ENCODE peak calls at places on chromosomes 1 and 21, in five cellular contexts. Y is heart left ventricle, O is esophagus squamous epithelium, H is adrenal gland, J is esophagus muscularis mucosa. Q is an unnamed sample. For H3K36me3, the result is how much of the 10 kb centered on the place peaks cover.

GRCh38 chr1:190852611-190853010 is 374.9 kb upstream of the BRINP3 start:
- DNase-seq in J (no peak), Y (no peak), O (no peak), H (no peak), Q (no peak)

GRCh38 chr1:17186216-17186894 is 18.6 kb upstream of the PADI1 start:
- DNase-seq in H (peak), O (no peak), Y (no peak), J (no peak), Q (peak)

GRCh38 chr21:29650561-29651022 is 289.2 kb downstream of the GRIK1 start:
- DNase-seq in H (no peak), O (no peak), J (no peak), Y (no peak), Q (no peak)

GRCh38 chr1:65467536-65467935 is 47.1 kb downstream of the LEPR start:
- DNase-seq in O (no peak), H (no peak), Y (no peak), J (no peak), Q (no peak)

GRCh38 chr1:183227963-183228649 is 42.0 kb downstream of the LAMC2 start:
- DNase-seq in O (no peak), J (no peak), Y (peak), H (peak), Q (peak)

GRCh38 chr1:93681095-93681548 is 515 bp downstream of the BCAR3 start:
- DNase-seq in O (no peak), J (no peak), H (no peak), Y (peak), Q (peak)

GRCh38 chr1:81113688-81114087 is 687.0 kb upstream of the ADGRL2 start:
- DNase-seq in O (no peak), Y (no peak), J (no peak), H (no peak), Q (no peak)

GRCh38 chr1:51622455-51622913 is 5.6 kb downstream of the OSBPL9 start:
- DNase-seq in J (no peak), O (no peak), H (peak), Y (peak), Q (peak)

GRCh38 chr1:107689157-107689556 is 275.8 kb downstream of the VAV3 start:
- DNase-seq in Y (no peak), J (no peak), H (no peak), O (no peak), Q (no peak)

GRCh38 chr21:33168886-33169285 is 60.9 kb upstream of the IFNAR2 start:
- DNase-seq in J (no peak), Y (no peak), O (no peak), H (no peak), Q (no peak)

GRCh38 chr1:246503341-246503740 is 3.7 kb downstream of the SMYD3 start:
- DNase-seq in Y (no peak), O (no peak), J (no peak), H (no peak), Q (no peak)

GRCh38 chr1:225878282-225878681 is 3.9 kb downstream of the TMEM63A start:
- DNase-seq in J (no peak), Y (no peak), O (no peak), H (no peak), Q (peak)

GRCh38 chr1:93665015-93665414 is 16.6 kb downstream of the BCAR3 start:
- DNase-seq in H (no peak), Y (no peak), J (no peak), O (no peak), Q (no peak)

GRCh38 chr1:229148041-229148671 is 122.8 kb upstream of the RAB4A start:
- DNase-seq in J (no peak), Y (peak), O (no peak), H (no peak), Q (peak)

GRCh38 chr1:56330400-56331026 is 248.8 kb downstream of the PLPP3 start:
- DNase-seq in J (no peak), Y (no peak), O (no peak), H (no peak), Q (no peak)

GRCh38 chr1:21853130-21853424 is 41.0 kb downstream of the LDLRAD2 start:
- DNase-seq in J (no peak), O (no peak), Y (no peak), H (no peak), Q (no peak)

GRCh38 chr1:177130426-177130825 is 34.1 kb downstream of the ASTN1 start:
- DNase-seq in J (no peak), O (no peak), H (no peak), Y (no peak), Q (no peak)

GRCh38 chr1:221858758-221859157 is 116.9 kb upstream of the DUSP10 start:
- DNase-seq in Y (no peak), J (no peak), H (no peak), O (no peak), Q (no peak)

GRCh38 chr1:112904831-112905227 is 51.2 kb downstream of the SLC16A1 start:
- DNase-seq in H (no peak), J (no peak), O (no peak), Y (no peak), Q (no peak)

GRCh38 chr1:149936992-149937705 is 470 bp upstream of the MTMR11 start:
- DNase-seq in J (no peak), O (no peak), H (no peak), Y (no peak), Q (no peak)

GRCh38 chr1:106952766-106953165 is 103.7 kb upstream of the PRMT6 start:
- DNase-seq in J (no peak), H (no peak), Y (no peak), O (no peak), Q (no peak)

DNA sequence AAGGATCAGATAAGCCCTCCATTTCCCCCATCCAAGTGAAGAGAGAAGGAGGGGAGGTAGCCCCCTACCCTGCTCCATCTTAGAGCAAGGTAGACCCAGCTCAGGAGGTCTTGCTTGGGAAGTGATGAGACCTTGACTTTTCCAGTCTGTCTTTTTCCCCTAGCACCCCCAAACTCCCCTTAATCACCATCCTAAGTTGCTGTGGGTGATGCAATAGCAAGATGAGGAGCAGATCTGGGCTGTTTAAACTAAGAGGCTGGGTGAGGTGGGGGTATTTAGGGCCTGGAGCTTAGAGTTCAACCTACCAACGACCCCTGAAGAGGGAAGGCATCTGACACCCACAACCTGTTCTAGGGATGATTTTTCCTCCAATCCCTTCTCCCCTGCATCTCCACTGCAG is 1.7 kb downstream of the ATP1A2 start:
- DNase-seq in O (no peak), J (no peak), H (no peak), Y (no peak), Q (no peak)
- H3K27ac ChIP-seq in O (peak), J (peak), H (no peak), Y (peak), Q (no peak)

GRCh38 chr21:34519694-34520093 is 7.7 kb upstream of the KCNE1 start:
- DNase-seq in Y (no peak), J (no peak), O (no peak), H (no peak), Q (no peak)

GRCh38 chr21:34514576-34515135 is 2.6 kb upstream of the KCNE1 start:
- DNase-seq in O (no peak), Y (no peak), H (no peak), J (no peak), Q (no peak)

GRCh38 chr21:34519013-34519412 is 7.0 kb upstream of the KCNE1 start:
- DNase-seq in J (no peak), Y (no peak), H (no peak), O (no peak), Q (no peak)

GRCh38 chr21:34517039-34517438 is 5.0 kb upstream of the KCNE1 start:
- DNase-seq in J (no peak), O (no peak), H (no peak), Y (no peak), Q (no peak)

DNA sequence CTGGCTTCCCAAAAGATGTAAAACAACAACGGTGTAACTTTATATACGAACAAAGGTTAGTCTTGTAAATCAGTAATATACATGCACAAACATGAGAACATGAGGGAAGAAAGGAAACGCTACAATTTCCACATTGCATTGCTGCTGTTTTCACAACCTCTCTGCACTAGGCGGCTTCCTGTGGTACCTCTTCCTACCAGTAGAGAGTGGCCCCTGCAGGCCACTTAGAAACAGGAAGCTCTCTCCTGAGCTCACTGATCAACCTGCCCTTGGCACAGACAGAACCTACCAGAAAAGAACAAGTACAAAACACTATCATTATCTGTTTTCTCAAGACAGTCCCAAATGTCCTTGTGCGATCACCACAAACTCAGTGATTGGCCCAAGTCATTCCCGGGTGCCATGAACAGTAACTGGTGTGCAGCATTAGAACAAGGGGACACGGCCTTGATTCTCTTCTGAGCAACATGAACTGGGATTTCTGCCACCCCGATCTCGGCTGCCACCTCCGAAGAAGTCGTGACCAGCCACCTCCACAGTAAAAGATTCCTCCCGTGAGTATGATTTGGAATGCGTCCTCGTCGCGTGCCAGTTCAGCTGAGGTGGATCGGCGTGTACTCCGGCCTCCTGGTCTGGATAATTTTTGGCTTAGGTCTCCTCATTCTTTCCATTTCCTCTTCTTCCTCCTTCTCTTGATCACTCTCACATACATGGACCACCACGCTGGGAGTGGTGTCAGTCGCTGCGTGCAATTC is 5.7 kb upstream of the KCNE1 start:
- DNase-seq in J (no peak), O (no peak), H (no peak), Y (no peak), Q (no peak)
- TF ChIP-seq CTCF in J (no peak), O (no peak), H (peak), Y (peak), Q (peak)

DNA sequence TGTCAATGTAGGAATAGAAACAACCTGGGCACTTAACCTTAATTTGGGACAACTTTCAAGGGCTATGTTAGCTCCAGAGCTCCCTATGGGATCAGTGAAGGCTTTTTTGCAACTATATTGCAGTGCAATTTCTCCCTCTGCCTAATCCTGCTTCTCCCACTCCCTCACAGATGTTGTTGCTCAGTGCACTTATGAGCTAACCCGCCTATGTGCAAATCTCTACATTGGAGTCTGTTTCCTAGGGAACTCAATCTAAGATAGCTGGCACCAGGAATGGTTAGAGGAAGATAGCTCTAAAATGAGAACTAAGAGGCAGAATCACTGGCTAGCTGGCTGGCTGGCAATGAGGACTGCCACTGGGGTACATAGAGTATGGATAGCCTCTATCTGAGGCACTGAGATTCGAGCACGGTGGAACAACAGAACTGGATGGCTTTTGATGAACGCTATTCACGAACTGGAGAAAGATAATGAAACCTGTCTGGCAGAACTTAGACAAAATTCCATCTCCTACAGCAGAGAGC is 39.5 kb downstream of the ADSS2 start:
- DNase-seq in H (no peak), J (no peak), O (no peak), Y (no peak), Q (no peak)
- H3K36me3 ChIP-seq in H (under half), J (half or more), O (under half), Y (under half), Q (under half)

DNA sequence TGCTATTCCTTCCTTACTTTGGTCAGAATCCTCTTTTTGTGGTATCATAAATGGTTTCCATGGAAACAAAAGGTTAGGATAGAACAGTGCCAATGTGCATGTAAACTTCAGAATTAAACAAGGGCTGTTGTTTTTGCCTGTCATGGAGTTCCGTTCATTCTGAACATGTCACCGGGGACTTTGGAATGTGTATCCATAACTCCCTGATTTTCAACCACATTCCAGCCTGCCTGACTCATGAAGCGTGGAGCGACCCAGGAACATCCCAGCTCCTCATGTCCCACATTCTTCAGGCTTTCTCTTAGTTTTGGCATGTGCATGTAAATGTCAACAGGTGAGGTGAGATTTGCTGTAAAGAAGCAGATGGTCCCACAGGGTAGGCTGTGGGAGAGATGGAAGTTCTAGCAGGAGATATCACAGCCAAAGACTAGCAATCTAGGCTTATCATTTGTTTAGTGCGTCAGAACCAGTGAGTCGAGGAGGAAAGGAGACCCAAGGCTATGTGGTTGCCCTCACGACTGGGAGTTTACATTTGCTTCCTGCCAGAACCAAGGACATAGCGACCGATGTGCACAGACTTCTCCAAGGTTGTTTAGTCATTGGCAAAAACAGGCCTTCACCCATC is 23.0 kb upstream of the DNAJC11 start:
- DNase-seq in J (no peak), H (peak), O (no peak), Y (no peak), Q (no peak)
- H3K27ac ChIP-seq in J (peak), H (peak), O (no peak), Y (no peak), Q (no peak)

GRCh38 chr1:178282949-178283367 is 189.1 kb downstream of the RASAL2 start:
- DNase-seq in J (no peak), O (no peak), H (no peak), Y (no peak), Q (no peak)
- TF ChIP-seq CTCF in J (peak), O (peak), H (peak), Y (peak), Q (peak)

DNA sequence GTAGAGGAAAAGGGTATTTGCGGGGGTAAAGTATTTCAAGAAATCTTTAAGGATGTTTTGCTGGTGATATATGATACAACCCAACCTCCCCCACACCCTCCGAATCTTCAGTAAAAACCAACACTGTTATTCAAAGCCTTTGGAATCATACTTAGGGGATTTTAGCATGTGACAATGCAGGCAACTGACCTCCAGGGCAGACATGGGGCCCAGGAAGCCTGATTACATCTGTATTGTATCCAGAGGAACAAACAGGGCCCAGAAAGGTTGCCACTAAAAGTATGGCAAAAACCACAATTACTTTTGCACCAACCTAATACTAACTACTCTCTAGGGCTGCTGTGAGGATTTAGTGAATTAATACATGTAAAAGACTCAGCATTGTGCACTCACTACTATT is 43.9 kb upstream of the CNN3 start:
- DNase-seq in O (no peak), J (no peak), H (no peak), Y (no peak), Q (no peak)
- H3K36me3 ChIP-seq in O (under half), J (under half), H (under half), Y (under half), Q (under half)

DNA sequence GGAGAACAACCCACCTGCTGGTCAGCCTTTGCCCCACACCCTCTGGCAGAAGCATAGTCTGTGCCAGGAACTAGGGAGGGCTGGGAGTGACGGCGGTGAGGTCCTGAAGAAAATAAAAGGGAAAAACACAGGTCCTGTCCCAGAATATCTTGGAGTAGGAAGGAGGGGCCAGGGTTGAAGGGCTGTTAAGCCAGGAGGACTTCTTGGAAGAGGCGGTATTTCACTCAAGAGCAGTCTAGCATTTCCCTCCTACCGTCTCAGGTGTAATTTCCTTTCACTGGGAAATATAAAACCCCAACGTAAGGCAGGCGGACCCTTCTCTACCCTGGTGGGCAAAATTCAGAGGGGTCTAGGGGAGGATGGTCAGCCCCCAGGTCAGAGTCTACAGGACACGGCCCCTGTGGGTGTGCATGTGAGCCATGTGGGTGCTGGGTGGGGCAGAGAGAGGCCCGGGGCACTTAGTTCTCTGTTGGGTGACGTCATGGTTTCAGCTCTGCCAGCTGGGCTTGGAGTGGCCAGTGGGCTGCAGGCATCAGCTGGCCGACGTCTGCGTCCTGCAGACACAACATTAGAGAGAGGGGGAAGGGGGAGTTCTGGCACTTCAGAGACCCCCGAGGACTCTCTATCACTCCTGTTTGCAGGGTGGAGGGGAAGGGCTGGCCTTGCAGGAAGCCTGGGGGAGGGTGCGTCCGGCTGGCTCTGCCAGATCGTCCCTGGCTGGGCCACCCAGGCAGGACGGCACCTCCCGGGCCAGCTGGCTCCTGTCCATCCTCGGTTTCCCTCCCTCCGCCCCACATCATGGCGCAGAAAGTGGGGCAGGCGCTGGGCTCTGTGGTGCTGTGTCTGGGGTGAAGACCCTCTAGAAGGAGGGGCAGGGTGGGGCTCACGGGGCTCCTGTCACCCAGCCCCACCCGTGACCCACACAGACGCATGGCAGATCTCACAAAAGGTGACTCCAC is 73.0 kb upstream of the TTC34 start:
- DNase-seq in H (no peak), Y (no peak), J (no peak), O (no peak), Q (no peak)
- H3K27ac ChIP-seq in H (no peak), Y (no peak), J (no peak), O (no peak), Q (no peak)

GRCh38 chr1:3536395-3536794 is 74.9 kb downstream of the MEGF6 start:
- DNase-seq in J (no peak), H (no peak), O (no peak), Y (no peak), Q (no peak)

GRCh38 chr1:3536796-3537195 is 74.5 kb downstream of the MEGF6 start:
- DNase-seq in J (no peak), Y (no peak), H (no peak), O (no peak), Q (no peak)

GRCh38 chr1:3534803-3535637 is 76.3 kb downstream of the MEGF6 start:
- DNase-seq in O (no peak), H (no peak), Y (no peak), J (no peak), Q (no peak)

GRCh38 chr1:3535732-3536131 is 75.6 kb downstream of the MEGF6 start:
- DNase-seq in O (no peak), H (no peak), Y (no peak), J (no peak), Q (no peak)

GRCh38 chr1:3537359-3537758 is 73.9 kb downstream of the MEGF6 start:
- DNase-seq in J (no peak), O (no peak), Y (no peak), H (no peak), Q (no peak)
- TF ChIP-seq CTCF in J (no peak), O (no peak), Y (no peak), H (no peak), Q (no peak)

DNA sequence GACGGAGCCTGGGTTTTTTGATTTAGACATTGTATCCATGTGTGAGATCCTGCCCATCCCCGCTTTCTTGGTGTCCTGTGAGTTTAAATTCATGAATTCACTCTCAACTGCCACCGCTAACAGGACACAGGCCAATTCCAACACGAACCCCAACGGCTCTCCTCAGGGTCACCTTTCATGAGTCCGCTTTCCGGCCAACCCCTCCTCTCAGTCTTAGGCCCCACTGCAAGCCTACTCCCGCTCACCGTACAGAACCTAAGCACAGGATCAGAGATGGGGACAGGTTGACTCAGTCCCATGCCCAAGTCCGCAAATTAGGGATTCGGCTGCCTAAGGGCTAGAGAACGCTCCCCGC is 235 bp upstream of the SCP2 start:
- DNase-seq in J (no peak), O (no peak), H (no peak), Y (no peak), Q (no peak)
- H3K36me3 ChIP-seq in J (under half), O (under half), H (under half), Y (under half), Q (under half)

Q was measured in right lobe of liver.